ENCODE peak calls at places on chromosomes 5 and 9, in seven cellular contexts. D is endodermal cell, A is progenitor cell of endocrine pancreas, C is Peyer's patch, M is A549, W is GM13976, I is AG04449. L is an unnamed sample.

GRCh38 chr5:124678478-124678877 is 68.0 kb downstream of the ZNF608 start:
- DNase-seq in D (no peak), A (no peak), C (no peak), M (no peak), W (no peak), I (no peak), L (no peak)

GRCh38 chr5:73274121-73274520 is 101.1 kb downstream of the TMEM174 start:
- DNase-seq in D (no peak), A (no peak), C (no peak), M (no peak), W (no peak), I (no peak), L (no peak)

GRCh38 chr9:37062331-37062730 is 28.3 kb upstream of the PAX5 start:
- DNase-seq in D (no peak), A (no peak), C (no peak), M (no peak), W (no peak), I (no peak), L (no peak)

GRCh38 chr5:111892949-111893348 is 136.0 kb upstream of the NREP start:
- DNase-seq in D (no peak), A (no peak), C (no peak), M (no peak), W (no peak), I (no peak), L (no peak)

GRCh38 chr9:98020471-98021145 is 35.9 kb upstream of the NANS start:
- DNase-seq in D (no peak), A (no peak), C (peak), M (no peak), W (no peak), I (no peak), L (peak)

GRCh38 chr9:98873535-98874432 is 66.3 kb downstream of the GALNT12 start:
- DNase-seq in D (no peak), A (no peak), C (no peak), M (no peak), W (no peak), I (no peak), L (no peak)

GRCh38 chr5:175282611-175283225 is 161.3 kb downstream of the DRD1 start:
- DNase-seq in D (no peak), A (no peak), C (no peak), M (peak), W (no peak), I (no peak), L (no peak)

GRCh38 chr5:9156282-9156681 is 389.6 kb downstream of the SEMA5A start:
- DNase-seq in D (peak), A (no peak), C (peak), M (peak), W (peak), I (no peak), L (no peak)

GRCh38 chr5:11064763-11065450 is 303.9 kb upstream of the DAP start:
- DNase-seq in D (no peak), A (no peak), C (no peak), M (no peak), W (no peak), I (no peak), L (no peak)

GRCh38 chr9:127390563-127390962 is 6.4 kb upstream of the SLC2A8 start:
- DNase-seq in D (no peak), A (no peak), C (peak), M (no peak), W (no peak), I (no peak), L (no peak)

GRCh38 chr5:1268666-1269065 is 26.2 kb downstream of the TERT start:
- DNase-seq in D (no peak), A (no peak), C (no peak), M (no peak), W (no peak), I (no peak), L (no peak)

GRCh38 chr5:107129051-107129450 is 541.7 kb downstream of the EFNA5 start:
- DNase-seq in D (no peak), A (no peak), C (no peak), M (no peak), W (no peak), I (no peak), L (no peak)

GRCh38 chr5:58224661-58225060 is 235.2 kb downstream of the PLK2 start:
- DNase-seq in D (no peak), A (no peak), C (no peak), M (no peak), W (no peak), I (no peak), L (no peak)

GRCh38 chr9:92963831-92964606 is 16.7 kb downstream of the FGD3 start:
- DNase-seq in D (peak), A (no peak), C (peak), M (no peak), W (peak), I (no peak), L (no peak)

GRCh38 chr9:127122176-127123151 is at the start of gene ANGPTL2:
- DNase-seq in D (peak), A (peak), C (peak), M (no peak), W (peak), I (peak), L (peak)

GRCh38 chr5:143985832-143986485 is 174.0 kb downstream of the HMHB1 start:
- DNase-seq in D (no peak), A (no peak), C (no peak), M (no peak), W (no peak), I (peak), L (no peak)

GRCh38 chr5:73370620-73371583 is 77.7 kb downstream of the FOXD1 start:
- DNase-seq in D (peak), A (no peak), C (no peak), M (peak), W (no peak), I (no peak), L (no peak)

GRCh38 chr5:89324990-89325389 is 442.0 kb upstream of the MEF2C start:
- DNase-seq in D (no peak), A (no peak), C (no peak), M (no peak), W (no peak), I (no peak), L (no peak)

GRCh38 chr9:125758986-125759811 is 12.0 kb downstream of the PBX3 start:
- DNase-seq in D (peak), A (no peak), C (no peak), M (no peak), W (no peak), I (no peak), L (no peak)

GRCh38 chr9:131800366-131800765 is 60.5 kb upstream of the RAPGEF1 start:
- DNase-seq in D (no peak), A (no peak), C (no peak), M (no peak), W (no peak), I (no peak), L (no peak)

GRCh38 chr5:23268136-23268535 is 239.3 kb upstream of the PRDM9 start:
- DNase-seq in D (no peak), A (no peak), C (no peak), M (no peak), W (no peak), I (no peak), L (no peak)

DNA sequence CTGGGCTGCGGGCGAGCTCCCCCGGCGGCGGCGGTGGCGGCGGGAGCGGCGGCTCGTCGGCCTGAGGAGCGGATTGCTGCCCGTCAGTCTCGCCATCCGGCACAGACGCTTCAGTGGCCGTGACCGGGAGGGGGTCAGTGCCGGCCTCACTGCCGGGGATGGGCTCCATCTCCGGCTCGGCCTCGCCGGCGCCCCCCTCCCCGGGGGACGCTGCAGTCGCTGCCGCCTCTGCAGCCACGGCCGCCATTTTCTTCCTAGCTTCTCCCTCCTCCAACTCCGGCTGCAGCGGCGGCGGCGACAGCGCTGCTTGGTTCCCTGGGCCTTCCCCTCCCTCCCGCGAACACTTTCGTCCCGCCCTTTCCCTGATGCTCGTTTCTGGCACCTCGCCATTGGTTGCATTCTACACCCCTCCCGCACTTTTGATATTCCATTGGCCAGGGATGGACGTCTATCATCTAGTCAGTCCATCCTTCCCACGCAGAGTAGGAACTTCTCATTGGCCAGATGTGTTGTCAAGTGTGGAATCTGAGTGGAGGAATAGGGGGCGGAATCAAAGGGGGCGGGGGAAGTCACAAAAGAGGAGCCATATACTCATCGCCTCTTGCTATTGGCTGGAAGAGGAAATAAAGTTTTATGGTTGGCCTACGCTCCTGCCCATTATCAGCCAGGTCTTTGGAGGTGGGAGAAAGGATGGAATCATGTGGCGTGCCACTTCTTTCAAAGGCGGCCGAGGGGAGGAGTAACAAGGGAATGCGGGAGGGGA is at the start of gene PWWP2A:
- DNase-seq in D (peak), A (peak), C (peak), M (peak), W (peak), I (peak), L (peak)
- TF ChIP-seq CTCF in D (peak), A (peak), C (peak), M (no peak), W (no peak), I (no peak), L (peak)

DNA sequence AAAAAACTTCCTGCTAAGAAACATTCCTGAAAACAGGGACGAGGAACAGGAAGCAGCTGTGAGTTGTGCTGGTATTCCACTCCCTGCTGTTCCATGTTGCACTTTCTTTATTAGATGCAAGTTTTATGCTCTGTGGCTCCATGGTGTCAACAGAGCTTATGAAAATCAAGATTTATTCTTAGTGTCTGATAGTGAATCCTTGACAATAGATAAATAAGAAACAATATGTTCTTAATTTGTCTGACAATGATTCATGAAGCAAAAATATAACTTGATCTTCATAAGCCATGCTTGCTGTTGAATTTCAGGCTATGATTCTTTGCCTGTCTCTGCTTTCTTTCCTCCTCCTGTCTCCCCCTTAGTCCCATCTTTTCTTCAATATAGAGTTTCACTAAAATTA is 119.6 kb downstream of the DROSHA start:
- DNase-seq in D (no peak), A (no peak), C (no peak), M (no peak), W (no peak), I (no peak), L (no peak)
- TF ChIP-seq CTCF in D (no peak), A (no peak), C (no peak), M (no peak), W (no peak), I (no peak), L (no peak)

GRCh38 chr5:59656351-59657254 is 236.9 kb downstream of the PDE4D start:
- DNase-seq in D (no peak), A (no peak), C (no peak), M (no peak), W (no peak), I (no peak), L (no peak)

GRCh38 chr5:59661306-59661705 is 232.2 kb downstream of the PDE4D start:
- DNase-seq in D (no peak), A (no peak), C (no peak), M (no peak), W (no peak), I (no peak), L (no peak)

GRCh38 chr5:59665086-59665831 is 228.3 kb downstream of the PDE4D start:
- DNase-seq in D (no peak), A (no peak), C (no peak), M (no peak), W (no peak), I (no peak), L (no peak)

GRCh38 chr5:59661939-59662615 is 231.4 kb downstream of the PDE4D start:
- DNase-seq in D (peak), A (no peak), C (peak), M (no peak), W (no peak), I (no peak), L (no peak)

DNA sequence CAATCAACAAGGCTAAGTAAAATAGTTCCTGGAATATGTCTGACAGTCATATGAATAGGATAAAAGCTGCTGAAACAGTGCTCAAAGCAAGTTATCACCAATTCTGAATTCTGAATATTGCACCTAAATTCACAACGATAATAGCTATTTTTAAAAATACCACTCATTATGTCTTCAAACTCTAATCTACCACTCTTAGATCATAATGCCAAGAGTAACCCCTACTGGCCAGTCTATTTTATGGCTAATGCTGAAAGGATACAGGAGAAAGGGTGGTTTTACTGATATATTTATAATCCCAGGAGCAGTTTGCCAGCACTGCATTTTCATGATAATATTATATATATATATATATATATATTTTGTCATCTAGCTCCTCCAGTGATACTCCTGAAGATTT is 232.8 kb downstream of the PDE4D start:
- DNase-seq in D (no peak), A (no peak), C (no peak), M (peak), W (peak), I (no peak), L (no peak)
- TF ChIP-seq CTCF in D (peak), A (peak), C (peak), M (peak), W (no peak), I (peak), L (peak)

GRCh38 chr5:154506716-154507080 is 28.7 kb upstream of the HAND1 start:
- DNase-seq in D (peak), A (no peak), C (no peak), M (no peak), W (no peak), I (no peak), L (no peak)
- TF ChIP-seq CTCF in D (no peak), A (no peak), C (no peak), M (no peak), W (no peak), I (no peak), L (no peak)

DNA sequence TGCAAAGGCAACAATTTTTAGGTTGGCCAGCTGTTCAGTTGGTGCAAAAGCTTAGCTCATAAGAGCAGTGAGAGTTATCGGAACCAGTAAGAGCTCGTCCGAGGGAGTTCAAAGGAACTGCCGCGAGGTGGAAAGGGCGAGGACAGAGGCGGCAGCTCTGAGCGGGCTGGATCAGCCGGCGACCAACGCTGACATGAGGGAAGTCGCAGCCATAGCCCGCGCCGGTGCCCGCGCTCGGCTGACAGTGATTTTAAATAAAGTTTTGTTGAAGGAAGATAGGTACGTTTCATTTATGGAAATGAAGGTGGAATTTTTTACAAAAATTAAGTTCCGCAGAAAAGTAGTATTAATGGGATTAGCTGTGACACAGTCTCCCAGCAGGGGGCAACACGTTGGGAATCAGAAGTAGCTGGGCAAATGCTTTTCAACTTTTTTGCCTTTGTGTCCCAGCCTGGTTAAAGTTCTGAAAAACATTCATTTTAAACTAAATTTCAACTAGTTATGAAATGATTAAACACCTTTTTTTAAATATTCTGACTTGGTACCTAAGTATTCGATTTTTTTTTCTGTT is 43.2 kb downstream of the FBXO4 start:
- DNase-seq in D (no peak), A (no peak), C (no peak), M (no peak), W (no peak), I (no peak), L (no peak)
- TF ChIP-seq CTCF in D (peak), A (peak), C (no peak), M (no peak), W (no peak), I (no peak), L (no peak)

GRCh38 chr5:157818368-157818767 is 40.6 kb downstream of the CLINT1 start:
- DNase-seq in D (no peak), A (no peak), C (no peak), M (no peak), W (no peak), I (no peak), L (no peak)

GRCh38 chr5:157821405-157821804 is 37.5 kb downstream of the CLINT1 start:
- DNase-seq in D (no peak), A (no peak), C (no peak), M (no peak), W (no peak), I (no peak), L (no peak)

GRCh38 chr5:157821822-157822622 is 36.9 kb downstream of the CLINT1 start:
- DNase-seq in D (no peak), A (no peak), C (no peak), M (no peak), W (no peak), I (no peak), L (no peak)

GRCh38 chr5:157819502-157820125 is 39.3 kb downstream of the CLINT1 start:
- DNase-seq in D (no peak), A (no peak), C (no peak), M (no peak), W (no peak), I (no peak), L (no peak)

DNA sequence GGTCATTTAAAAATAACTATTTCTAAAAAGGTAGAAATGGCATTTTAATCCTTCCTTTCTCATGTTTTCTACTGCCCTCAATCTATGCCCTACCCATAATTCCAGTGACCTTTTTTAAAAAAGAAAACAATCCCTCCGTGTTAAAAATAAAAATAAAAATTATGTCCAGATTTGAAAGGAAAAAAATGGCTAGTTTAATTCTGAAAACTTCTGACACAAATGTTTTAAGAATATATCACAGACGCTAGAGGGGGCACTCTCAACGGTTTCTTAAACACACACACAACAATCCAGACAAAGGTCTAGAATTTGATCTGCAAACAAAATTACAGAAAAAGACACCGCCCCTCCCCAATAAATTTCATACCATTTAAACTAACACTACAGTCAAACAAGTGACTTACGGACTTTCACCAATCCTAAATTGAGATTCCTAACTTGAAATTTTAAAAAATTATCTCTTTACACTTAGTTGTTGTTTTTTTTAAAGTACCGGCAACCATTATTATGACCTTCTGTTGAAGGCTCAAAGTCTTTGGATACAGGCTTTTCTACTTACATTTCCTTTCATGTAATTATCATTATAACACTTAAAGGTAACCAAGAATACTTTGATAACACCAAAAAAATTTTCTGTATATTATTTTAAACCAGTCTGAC is 38.2 kb downstream of the CLINT1 start:
- DNase-seq in D (no peak), A (no peak), C (no peak), M (peak), W (peak), I (no peak), L (no peak)
- TF ChIP-seq CTCF in D (peak), A (peak), C (peak), M (peak), W (peak), I (peak), L (peak)

DNA sequence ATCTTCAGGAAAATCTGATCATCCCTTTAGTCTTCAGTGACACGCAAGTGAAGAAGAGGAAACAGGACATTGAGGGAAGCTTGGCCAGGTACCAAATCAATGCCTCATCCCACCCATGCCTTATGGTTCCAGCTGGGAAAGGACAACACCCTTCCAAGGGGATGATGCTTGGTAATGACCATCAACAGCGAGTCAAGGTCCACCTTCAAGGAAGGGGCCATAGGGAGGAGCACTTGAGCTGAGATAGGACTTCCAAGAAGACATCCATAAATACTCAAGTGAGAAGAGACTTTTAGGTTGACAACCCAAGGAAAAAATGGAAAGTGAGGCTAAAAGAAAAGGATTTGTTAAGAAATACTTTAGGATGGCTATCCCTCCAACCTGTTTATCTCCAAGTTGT is 27.1 kb upstream of the GAS1 start:
- DNase-seq in D (no peak), A (no peak), C (no peak), M (no peak), W (no peak), I (no peak), L (no peak)
- TF ChIP-seq CTCF in D (no peak), A (no peak), C (no peak), M (no peak), W (no peak), I (no peak), L (no peak)